ENCODE peak calls at places on chromosomes 16 and 17, in ten cellular contexts. One of them, this sample, is unnamed.

GRCh38 chr16:61382435-61382834 is 653.8 kb downstream of the CDH8 start:
- DNase-seq in mammary epithelial cell: no peak
- DNase-seq in H1: no peak
- DNase-seq in K562: no peak
- DNase-seq in fibroblast of lung: no peak
- DNase-seq in GM23338: no peak
- DNase-seq in hepatocyte: no peak
- DNase-seq in neural progenitor cell: peak
- DNase-seq in PC-9: no peak
- DNase-seq in GM23248: no peak
- DNase-seq in this sample: no peak

GRCh38 chr16:27402964-27403600 is 1.1 kb downstream of the IL21R start:
- DNase-seq in fibroblast of lung: no peak
- DNase-seq in mammary epithelial cell: no peak
- DNase-seq in H1: no peak
- DNase-seq in GM23338: no peak
- DNase-seq in neural progenitor cell: no peak
- DNase-seq in PC-9: no peak
- DNase-seq in hepatocyte: no peak
- DNase-seq in GM23248: no peak
- DNase-seq in K562: no peak
- DNase-seq in this sample: no peak

GRCh38 chr17:73489333-73489732 is 154.9 kb downstream of the SDK2 start:
- DNase-seq in hepatocyte: no peak
- DNase-seq in mammary epithelial cell: no peak
- DNase-seq in fibroblast of lung: no peak
- DNase-seq in PC-9: no peak
- DNase-seq in K562: no peak
- DNase-seq in GM23248: no peak
- DNase-seq in neural progenitor cell: no peak
- DNase-seq in GM23338: no peak
- DNase-seq in H1: no peak
- DNase-seq in this sample: no peak

GRCh38 chr16:56295739-56296527 is 104.6 kb downstream of the GNAO1 start:
- DNase-seq in hepatocyte: no peak
- DNase-seq in PC-9: no peak
- DNase-seq in K562: no peak
- DNase-seq in GM23248: no peak
- DNase-seq in GM23338: peak
- DNase-seq in fibroblast of lung: no peak
- DNase-seq in H1: no peak
- DNase-seq in mammary epithelial cell: no peak
- DNase-seq in neural progenitor cell: peak
- DNase-seq in this sample: no peak

GRCh38 chr16:81403208-81403600 is 41.4 kb upstream of the CMIP start:
- DNase-seq in neural progenitor cell: no peak
- DNase-seq in mammary epithelial cell: no peak
- DNase-seq in GM23338: no peak
- DNase-seq in PC-9: no peak
- DNase-seq in H1: no peak
- DNase-seq in fibroblast of lung: no peak
- DNase-seq in K562: no peak
- DNase-seq in hepatocyte: no peak
- DNase-seq in GM23248: no peak
- DNase-seq in this sample: no peak

GRCh38 chr17:81457396-81457795 is 55.2 kb downstream of the ACTG1 start:
- DNase-seq in H1: no peak
- DNase-seq in neural progenitor cell: no peak
- DNase-seq in GM23248: no peak
- DNase-seq in mammary epithelial cell: no peak
- DNase-seq in PC-9: no peak
- DNase-seq in K562: no peak
- DNase-seq in GM23338: no peak
- DNase-seq in hepatocyte: no peak
- DNase-seq in fibroblast of lung: no peak
- DNase-seq in this sample: no peak

GRCh38 chr16:58491-59439 is 5.1 kb downstream of the SNRNP25 start:
- DNase-seq in GM23338: no peak
- DNase-seq in mammary epithelial cell: no peak
- DNase-seq in hepatocyte: no peak
- DNase-seq in GM23248: no peak
- DNase-seq in K562: no peak
- DNase-seq in neural progenitor cell: no peak
- DNase-seq in H1: no peak
- DNase-seq in PC-9: no peak
- DNase-seq in fibroblast of lung: no peak
- DNase-seq in this sample: no peak

GRCh38 chr17:32519769-32520701 is 33.2 kb downstream of the CDK5R1 start:
- DNase-seq in neural progenitor cell: peak
- DNase-seq in PC-9: no peak
- DNase-seq in hepatocyte: peak
- DNase-seq in mammary epithelial cell: no peak
- DNase-seq in GM23338: peak
- DNase-seq in K562: no peak
- DNase-seq in H1: no peak
- DNase-seq in fibroblast of lung: peak
- DNase-seq in GM23248: peak
- DNase-seq in this sample: no peak

GRCh38 chr16:59260892-59261291 is 526.8 kb upstream of the GOT2 start:
- DNase-seq in PC-9: no peak
- DNase-seq in K562: no peak
- DNase-seq in neural progenitor cell: no peak
- DNase-seq in hepatocyte: no peak
- DNase-seq in fibroblast of lung: no peak
- DNase-seq in GM23338: no peak
- DNase-seq in mammary epithelial cell: no peak
- DNase-seq in H1: no peak
- DNase-seq in GM23248: no peak
- DNase-seq in this sample: no peak

GRCh38 chr16:64398795-64399194 is 723.1 kb downstream of the CDH11 start:
- DNase-seq in K562: no peak
- DNase-seq in GM23338: no peak
- DNase-seq in hepatocyte: no peak
- DNase-seq in mammary epithelial cell: no peak
- DNase-seq in neural progenitor cell: no peak
- DNase-seq in fibroblast of lung: no peak
- DNase-seq in H1: no peak
- DNase-seq in PC-9: no peak
- DNase-seq in GM23248: peak
- DNase-seq in this sample: no peak

GRCh38 chr16:30395155-30395991 is at the start of gene ZNF48:
- DNase-seq in K562: peak
- DNase-seq in mammary epithelial cell: peak
- DNase-seq in PC-9: peak
- DNase-seq in GM23248: peak
- DNase-seq in fibroblast of lung: peak
- DNase-seq in H1: peak
- DNase-seq in neural progenitor cell: peak
- DNase-seq in hepatocyte: peak
- DNase-seq in GM23338: peak
- DNase-seq in this sample: peak

GRCh38 chr16:84726670-84727467 is 27.1 kb downstream of the USP10 start:
- DNase-seq in K562: no peak
- DNase-seq in H1: peak
- DNase-seq in hepatocyte: no peak
- DNase-seq in GM23248: no peak
- DNase-seq in neural progenitor cell: no peak
- DNase-seq in fibroblast of lung: no peak
- DNase-seq in GM23338: peak
- DNase-seq in PC-9: no peak
- DNase-seq in mammary epithelial cell: peak
- DNase-seq in this sample: no peak

GRCh38 chr17:39252788-39253460 is 27.2 kb upstream of the STAC2 start:
- DNase-seq in GM23248: no peak
- DNase-seq in GM23338: peak
- DNase-seq in PC-9: no peak
- DNase-seq in K562: no peak
- DNase-seq in hepatocyte: no peak
- DNase-seq in H1: no peak
- DNase-seq in fibroblast of lung: no peak
- DNase-seq in neural progenitor cell: no peak
- DNase-seq in mammary epithelial cell: no peak
- DNase-seq in this sample: no peak

GRCh38 chr17:74851612-74852236 is 8.0 kb downstream of the GRIN2C start:
- DNase-seq in hepatocyte: no peak
- DNase-seq in K562: no peak
- DNase-seq in PC-9: no peak
- DNase-seq in GM23338: peak
- DNase-seq in H1: no peak
- DNase-seq in fibroblast of lung: no peak
- DNase-seq in mammary epithelial cell: no peak
- DNase-seq in GM23248: no peak
- DNase-seq in neural progenitor cell: no peak
- DNase-seq in this sample: no peak

DNA sequence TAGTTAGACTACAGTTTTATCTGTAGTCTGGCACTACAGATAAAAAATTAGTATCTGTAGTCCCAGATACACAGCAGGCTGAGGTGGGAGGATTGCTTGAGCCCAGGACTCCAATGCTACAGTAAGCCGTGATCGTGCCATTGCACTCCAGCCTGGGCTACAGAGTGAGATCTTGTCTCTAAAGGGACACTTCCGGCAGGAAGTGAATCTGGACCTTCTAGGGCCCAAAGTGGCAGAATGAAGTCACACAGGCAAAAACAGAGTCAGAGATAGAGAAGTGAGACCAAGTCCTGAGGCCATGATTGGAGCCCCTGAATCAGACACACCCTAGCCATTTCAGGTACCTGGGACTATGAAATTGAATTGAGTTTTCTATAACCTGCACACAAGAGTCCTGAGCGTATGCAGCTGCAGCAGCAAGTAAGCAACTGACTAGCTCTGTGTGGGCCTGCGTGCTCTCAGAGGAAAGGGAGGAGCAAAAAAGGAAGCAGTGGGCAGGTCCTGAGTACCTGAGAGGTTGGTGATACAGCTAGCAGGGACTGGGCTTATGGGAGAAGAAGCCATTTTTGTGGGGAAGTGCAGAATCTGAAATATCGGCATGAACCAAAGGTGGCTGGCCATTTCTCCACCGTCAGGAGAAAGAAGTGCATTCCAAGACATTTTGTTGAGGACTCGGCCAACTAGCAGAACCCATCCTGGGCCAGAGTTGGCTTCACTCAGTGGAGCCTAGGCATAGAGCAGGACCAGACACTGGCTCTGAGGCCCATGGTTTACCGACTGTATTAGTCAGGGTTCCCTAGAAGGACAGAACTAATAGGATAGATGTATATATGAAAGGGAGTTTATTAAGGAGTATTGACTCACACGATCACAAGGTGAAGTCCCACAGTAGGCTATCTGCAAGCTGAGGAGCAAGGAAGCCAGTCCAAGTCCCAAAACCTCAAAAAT is 27.2 kb upstream of the BRD7 start:
- DNase-seq in GM23338: no peak
- DNase-seq in PC-9: peak
- DNase-seq in K562: no peak
- DNase-seq in mammary epithelial cell: no peak
- DNase-seq in GM23248: no peak
- DNase-seq in hepatocyte: no peak
- DNase-seq in neural progenitor cell: no peak
- DNase-seq in fibroblast of lung: no peak
- DNase-seq in H1: peak
- DNase-seq in this sample: peak
- H2AFZ ChIP-seq in GM23338: no peak
- H2AFZ ChIP-seq in PC-9: peak
- H2AFZ ChIP-seq in K562: no peak
- H2AFZ ChIP-seq in mammary epithelial cell: peak
- H2AFZ ChIP-seq in GM23248: no peak
- H2AFZ ChIP-seq in hepatocyte: no peak
- H2AFZ ChIP-seq in neural progenitor cell: no peak
- H2AFZ ChIP-seq in fibroblast of lung: no peak
- H2AFZ ChIP-seq in H1: no peak
- H2AFZ ChIP-seq in this sample: peak

GRCh38 chr17:58532555-58532951 is 18.1 kb upstream of the MTMR4 start:
- DNase-seq in neural progenitor cell: peak
- DNase-seq in PC-9: no peak
- DNase-seq in hepatocyte: no peak
- DNase-seq in GM23248: no peak
- DNase-seq in H1: no peak
- DNase-seq in K562: no peak
- DNase-seq in mammary epithelial cell: no peak
- DNase-seq in GM23338: no peak
- DNase-seq in fibroblast of lung: no peak
- DNase-seq in this sample: no peak
- TF ChIP-seq EZH2 in neural progenitor cell: no peak
- TF ChIP-seq EZH2 in PC-9: no peak
- TF ChIP-seq EZH2 in hepatocyte: no peak
- TF ChIP-seq EZH2 in GM23248: no peak
- TF ChIP-seq EZH2 in H1: no peak
- TF ChIP-seq EZH2 in K562: no peak
- TF ChIP-seq EZH2 in mammary epithelial cell: no peak
- TF ChIP-seq EZH2 in GM23338: no peak
- TF ChIP-seq EZH2 in fibroblast of lung: no peak
- TF ChIP-seq EZH2 in this sample: no peak

GRCh38 chr17:53912117-53912516 is 89.4 kb downstream of the KIF2B start:
- DNase-seq in neural progenitor cell: no peak
- DNase-seq in mammary epithelial cell: no peak
- DNase-seq in PC-9: no peak
- DNase-seq in hepatocyte: no peak
- DNase-seq in K562: no peak
- DNase-seq in H1: no peak
- DNase-seq in GM23248: no peak
- DNase-seq in fibroblast of lung: no peak
- DNase-seq in GM23338: no peak
- DNase-seq in this sample: peak

GRCh38 chr17:53909802-53910201 is 87.1 kb downstream of the KIF2B start:
- DNase-seq in K562: no peak
- DNase-seq in GM23248: no peak
- DNase-seq in GM23338: no peak
- DNase-seq in hepatocyte: no peak
- DNase-seq in H1: no peak
- DNase-seq in neural progenitor cell: no peak
- DNase-seq in PC-9: no peak
- DNase-seq in fibroblast of lung: no peak
- DNase-seq in mammary epithelial cell: no peak
- DNase-seq in this sample: no peak
- H3K27ac ChIP-seq in K562: no peak
- H3K27ac ChIP-seq in GM23248: no peak
- H3K27ac ChIP-seq in GM23338: no peak
- H3K27ac ChIP-seq in hepatocyte: no peak
- H3K27ac ChIP-seq in H1: no peak
- H3K27ac ChIP-seq in neural progenitor cell: no peak
- H3K27ac ChIP-seq in PC-9: no peak
- H3K27ac ChIP-seq in fibroblast of lung: no peak
- H3K27ac ChIP-seq in mammary epithelial cell: no peak
- H3K27ac ChIP-seq in this sample: no peak

GRCh38 chr16:55059146-55059545 is 128.5 kb downstream of the IRX5 start:
- DNase-seq in mammary epithelial cell: no peak
- DNase-seq in H1: no peak
- DNase-seq in K562: no peak
- DNase-seq in fibroblast of lung: no peak
- DNase-seq in GM23338: no peak
- DNase-seq in PC-9: no peak
- DNase-seq in hepatocyte: no peak
- DNase-seq in GM23248: no peak
- DNase-seq in neural progenitor cell: no peak
- DNase-seq in this sample: no peak
- H2AFZ ChIP-seq in mammary epithelial cell: no peak
- H2AFZ ChIP-seq in H1: no peak
- H2AFZ ChIP-seq in K562: no peak
- H2AFZ ChIP-seq in fibroblast of lung: no peak
- H2AFZ ChIP-seq in GM23338: no peak
- H2AFZ ChIP-seq in PC-9: no peak
- H2AFZ ChIP-seq in hepatocyte: no peak
- H2AFZ ChIP-seq in GM23248: no peak
- H2AFZ ChIP-seq in neural progenitor cell: no peak
- H2AFZ ChIP-seq in this sample: no peak

GRCh38 chr17:9022553-9023388 is 1.5 kb downstream of the NTN1 start:
- DNase-seq in GM23248: peak
- DNase-seq in PC-9: no peak
- DNase-seq in GM23338: peak
- DNase-seq in H1: peak
- DNase-seq in hepatocyte: peak
- DNase-seq in neural progenitor cell: peak
- DNase-seq in K562: no peak
- DNase-seq in fibroblast of lung: peak
- DNase-seq in mammary epithelial cell: peak
- DNase-seq in this sample: no peak
- TF ChIP-seq EZH2 in GM23248: peak
- TF ChIP-seq EZH2 in PC-9: no peak
- TF ChIP-seq EZH2 in GM23338: peak
- TF ChIP-seq EZH2 in H1: peak
- TF ChIP-seq EZH2 in hepatocyte: peak
- TF ChIP-seq EZH2 in neural progenitor cell: peak
- TF ChIP-seq EZH2 in K562: no peak
- TF ChIP-seq EZH2 in fibroblast of lung: peak
- TF ChIP-seq EZH2 in mammary epithelial cell: no peak
- TF ChIP-seq EZH2 in this sample: no peak